ENCODE peak calls at places on chromosomes 11 and 22, in eight cellular contexts. M, D, Q, X, O, Z, J and Y are unnamed samples.

GRCh38 chr11:31827458-31828206 is 16.5 kb upstream of the PAX6 start:
- DNase-seq in Z (peak), M (no peak), X (no peak), Q (no peak), O (no peak), D (no peak), J (no peak), Y (no peak)

GRCh38 chr22:45865561-45866397 is 111.2 kb downstream of the WNT7B start:
- DNase-seq in O (no peak), D (no peak), J (no peak), Z (no peak), X (no peak), Q (no peak), M (no peak), Y (peak)

GRCh38 chr22:50002791-50003190 is 9.8 kb downstream of the IL17REL start:
- DNase-seq in Z (no peak), M (peak), O (no peak), J (no peak), D (no peak), Q (no peak), X (no peak), Y (no peak)

GRCh38 chr11:14380125-14380936 is 21.3 kb upstream of the RRAS2 start:
- DNase-seq in Z (no peak), X (no peak), D (no peak), Q (no peak), J (no peak), M (no peak), O (no peak), Y (no peak)

GRCh38 chr11:67491276-67492068 is 8.6 kb downstream of the AIP start:
- DNase-seq in Z (no peak), M (no peak), J (no peak), D (no peak), X (no peak), Q (no peak), O (no peak), Y (no peak)

GRCh38 chr11:57324154-57324885 is 432 bp downstream of the TNKS1BP1 start:
- DNase-seq in X (peak), O (no peak), Q (no peak), D (peak), Z (peak), J (no peak), M (peak), Y (peak)

GRCh38 chr11:76654310-76654851 is 16.2 kb downstream of the LRRC32 start:
- DNase-seq in D (peak), M (no peak), Q (no peak), X (peak), J (no peak), Z (peak), O (no peak), Y (peak)

GRCh38 chr11:3109434-3109833 is 52.2 kb upstream of the CARS1 start:
- DNase-seq in D (peak), Z (no peak), J (no peak), M (no peak), X (no peak), Q (no peak), O (no peak), Y (peak)

GRCh38 chr11:30143098-30143705 is 87.6 kb upstream of the FSHB start:
- DNase-seq in M (peak), D (no peak), X (no peak), Q (peak), Z (peak), O (peak), J (peak), Y (no peak)

GRCh38 chr11:17219016-17219415 is 11.2 kb upstream of the PIK3C2A start:
- DNase-seq in D (no peak), X (no peak), M (no peak), O (no peak), Q (no peak), Z (no peak), J (no peak), Y (no peak)

GRCh38 chr22:24550028-24550901 is 4.7 kb downstream of the GUCD1 start:
- DNase-seq in Q (no peak), Z (peak), J (no peak), D (peak), X (no peak), M (peak), O (no peak), Y (no peak)

GRCh38 chr11:134501406-134502152 is 89.5 kb upstream of the B3GAT1 start:
- DNase-seq in O (no peak), D (peak), M (no peak), X (no peak), J (no peak), Q (no peak), Z (no peak), Y (peak)

GRCh38 chr11:121478226-121478894 is 25.6 kb upstream of the SORL1-AS1 start:
- DNase-seq in Z (no peak), Q (peak), X (no peak), M (no peak), D (no peak), J (no peak), O (no peak), Y (no peak)

GRCh38 chr22:39297490-39298193 is 21.8 kb downstream of the RPL3 start:
- DNase-seq in D (peak), Z (no peak), J (no peak), X (no peak), M (no peak), Q (peak), O (no peak), Y (no peak)

GRCh38 chr11:18836415-18836814 is 44.8 kb upstream of the PTPN5 start:
- DNase-seq in O (no peak), J (no peak), Z (no peak), Q (no peak), X (no peak), M (no peak), D (no peak), Y (no peak)

GRCh38 chr22:42769574-42770447 is 49.1 kb upstream of the A4GALT start:
- DNase-seq in O (no peak), X (peak), D (peak), Z (peak), Q (no peak), M (peak), J (no peak), Y (no peak)

GRCh38 chr11:24357620-24358386 is 139.1 kb upstream of the LUZP2 start:
- DNase-seq in X (no peak), Z (peak), D (no peak), Q (no peak), J (no peak), O (no peak), M (no peak), Y (no peak)

GRCh38 chr11:62104816-62105610 is 18.8 kb upstream of the INCENP start:
- DNase-seq in J (no peak), O (peak), X (peak), D (no peak), M (no peak), Q (no peak), Z (peak), Y (no peak)

GRCh38 chr22:17951315-17951714 is 73.0 kb downstream of the MICAL3 start:
- DNase-seq in Z (no peak), M (no peak), Q (no peak), X (no peak), J (no peak), D (no peak), O (peak), Y (no peak)

GRCh38 chr11:47991266-47991830 is 11.0 kb downstream of the PTPRJ start:
- DNase-seq in O (peak), M (peak), D (no peak), X (no peak), Z (no peak), Q (peak), J (no peak), Y (no peak)

GRCh38 chr11:78201096-78201495 is 12.4 kb downstream of the USP35 start:
- DNase-seq in Z (no peak), O (peak), X (no peak), J (no peak), D (peak), Q (no peak), M (no peak), Y (no peak)

GRCh38 chr11:118304227-118304808 is at the start of gene CD3E:
- DNase-seq in Z (no peak), J (no peak), D (no peak), M (no peak), X (no peak), O (no peak), Q (no peak), Y (no peak)